ENCODE peak calls at places on chromosomes 16 and 17, in four cellular contexts. N, U, B and F are unnamed samples.
A peak's percentile ranks its signal among the peaks of the same experiment; 100 is the strongest.

GRCh38 chr17:17134952-17135340 is 71.2 kb downstream of the PLD6 start:
- DNase-seq in N (no peak), U (no peak), B (no peak), F (no peak)

GRCh38 chr17:62931101-62931500 is 34.9 kb upstream of the TANC2 start:
- DNase-seq in N (no peak), U (no peak), B (no peak), F (no peak)

GRCh38 chr17:47720754-47721533 is 12.1 kb upstream of the TBX21 start:
- DNase-seq in N (no peak), U (no peak), B (no peak), F (no peak)

GRCh38 chr17:8470447-8471047 is 34.9 kb downstream of the NDEL1 start:
- DNase-seq in N (peak; percentile 37), U (peak; percentile 89), B (no peak), F (no peak)

GRCh38 chr17:45994228-45994627 is 4.8 kb upstream of the STH start:
- DNase-seq in N (no peak), U (no peak), B (no peak), F (no peak)

GRCh38 chr17:73401911-73402310 is 90.1 kb upstream of the CDC42EP4 start:
- DNase-seq in N (no peak), U (no peak), B (no peak), F (no peak)

GRCh38 chr16:18803569-18804462 is 2.5 kb upstream of the ARL6IP1 start:
- DNase-seq in N (no peak), U (no peak), B (no peak), F (no peak)

GRCh38 chr16:20285993-20286499 is 41.3 kb downstream of the GP2 start:
- DNase-seq in N (no peak), U (no peak), B (no peak), F (no peak)

GRCh38 chr17:57406131-57406980 is 150.0 kb downstream of the MSI2 start:
- DNase-seq in N (no peak), U (no peak), B (no peak), F (no peak)

GRCh38 chr17:35214631-35215273 is 20.6 kb upstream of the SLC35G3 start:
- DNase-seq in N (no peak), U (no peak), B (no peak), F (no peak)

GRCh38 chr17:4230142-4230541 is 33.6 kb downstream of the ANKFY1 start:
- DNase-seq in N (peak; percentile 85), U (peak; percentile 94), B (no peak), F (no peak)

GRCh38 chr16:27976990-27977389 is 86.5 kb downstream of the GSG1L start:
- DNase-seq in N (no peak), U (no peak), B (no peak), F (no peak)

GRCh38 chr17:40340880-40341807 is 23.4 kb downstream of the GJD3 start:
- DNase-seq in N (peak; percentile 89), U (peak; percentile 97), B (peak; percentile 86), F (peak; percentile 67)

GRCh38 chr16:68470461-68471150 is 22.3 kb upstream of the SMPD3 start:
- DNase-seq in N (peak; percentile 32), U (no peak), B (no peak), F (no peak)

GRCh38 chr17:57566724-57567123 is 178.4 kb downstream of the CCDC182 start:
- DNase-seq in N (no peak), U (no peak), B (no peak), F (no peak)

GRCh38 chr17:49333806-49334205 is 28.2 kb downstream of the ZNF652 start:
- DNase-seq in N (no peak), U (no peak), B (no peak), F (no peak)

GRCh38 chr16:50585331-50585776 is 37.2 kb downstream of the NKD1 start:
- DNase-seq in N (peak; percentile 44), U (peak; percentile 93), B (no peak), F (no peak)

GRCh38 chr17:8175795-8176196 is 384 bp downstream of the TMEM107 start:
- DNase-seq in N (no peak), U (no peak), B (no peak), F (no peak)

DNA sequence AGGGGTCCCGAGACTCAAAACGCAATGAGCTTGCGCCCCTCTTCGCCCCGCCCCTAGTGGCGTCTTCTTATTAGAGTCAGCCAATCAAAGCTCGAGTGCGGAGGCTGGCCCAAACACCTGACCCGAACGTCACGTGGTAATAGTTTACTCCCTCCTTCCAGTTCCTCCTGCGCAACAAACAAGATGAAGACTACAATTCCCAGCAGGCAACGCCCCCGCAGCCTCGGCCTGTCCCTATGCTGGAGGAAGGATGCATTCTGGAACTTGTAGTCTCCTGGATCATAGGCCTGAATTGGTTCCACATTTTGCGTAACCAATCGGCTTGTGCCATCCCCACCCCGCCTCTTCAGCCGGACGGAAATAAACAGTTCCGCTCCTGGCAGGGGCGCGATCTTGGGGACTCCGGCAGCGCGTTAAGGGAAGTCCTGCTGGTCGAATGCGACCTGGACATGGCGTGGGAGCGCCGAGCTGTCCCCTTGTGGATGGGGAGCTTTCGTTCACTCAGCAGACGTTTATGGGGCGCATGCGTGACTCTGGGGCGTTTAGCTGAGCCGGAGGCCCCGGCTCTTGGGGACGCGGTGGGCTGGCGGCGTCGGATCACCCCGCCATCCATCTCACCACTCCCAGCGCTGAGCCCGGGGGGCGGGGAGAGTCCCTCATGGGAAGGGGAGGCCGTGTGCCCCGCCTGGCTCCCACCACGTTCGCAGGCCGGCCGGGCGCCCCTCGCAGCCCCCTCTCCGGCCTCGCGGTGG is at the start of gene WBP2:
- DNase-seq in N (peak; percentile 100), U (peak; percentile 100), B (peak; percentile 95), F (peak; percentile 96)
- TF ChIP-seq CTCF in N (no peak), U (peak; percentile 62), B (peak; percentile 67), F (no peak)

GRCh38 chr16:11625769-11626168 is 39.0 kb upstream of the LITAF start:
- DNase-seq in N (no peak), U (no peak), B (no peak), F (no peak)
- TF ChIP-seq CTCF in N (no peak), U (no peak), B (no peak), F (no peak)

GRCh38 chr16:78227855-78228254 is 128.4 kb downstream of the WWOX start:
- DNase-seq in N (no peak), U (peak; percentile 72), B (no peak), F (no peak)
- TF ChIP-seq CTCF in N (no peak), U (no peak), B (peak; percentile 62), F (no peak)

DNA sequence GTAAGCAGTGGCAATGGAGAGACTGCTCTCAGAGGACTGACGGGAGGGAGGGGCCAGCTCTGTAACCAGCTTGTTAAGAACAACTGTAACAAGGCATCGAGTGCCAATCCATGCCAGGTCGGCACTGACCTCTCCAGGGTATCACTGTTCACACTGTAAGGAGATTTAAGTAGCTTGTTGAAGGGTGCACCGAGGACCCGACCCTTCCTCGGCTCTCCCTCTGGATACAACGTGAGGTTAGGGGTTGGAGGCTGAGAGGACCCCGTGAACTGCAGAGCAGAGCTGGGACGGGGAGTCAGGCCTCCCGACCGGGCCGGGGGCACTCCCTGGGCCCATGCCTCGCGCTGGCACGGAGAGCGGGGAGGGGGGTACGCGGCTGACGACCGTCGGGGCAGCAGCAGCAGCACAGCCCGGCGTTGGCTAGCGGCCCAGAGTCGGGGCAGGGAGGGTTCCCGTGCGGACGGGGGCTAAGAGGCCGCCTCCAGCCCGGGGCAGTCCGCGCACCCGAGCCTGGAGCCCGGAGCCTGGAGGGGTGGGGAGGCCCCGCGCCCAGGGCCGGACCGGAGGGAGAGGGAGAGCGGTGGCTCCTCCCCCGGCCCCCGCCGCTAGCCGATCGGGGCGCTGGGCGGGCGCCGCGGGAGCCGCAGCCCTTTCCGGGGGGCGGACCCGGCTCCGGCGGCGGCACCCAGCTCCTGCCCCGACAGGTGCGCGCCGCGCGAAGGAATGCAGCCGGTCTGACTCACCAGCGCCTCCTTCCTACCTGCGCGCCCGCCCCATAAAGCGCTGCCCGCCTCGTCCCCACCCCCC is at the start of gene ITGB4:
- DNase-seq in N (no peak), U (no peak), B (no peak), F (no peak)
- TF ChIP-seq CTCF in N (no peak), U (no peak), B (peak; percentile 13), F (no peak)

GRCh38 chr16:30525844-30526136 is 576 bp downstream of the ZNF768 start:
- DNase-seq in N (no peak), U (no peak), B (no peak), F (no peak)

GRCh38 chr16:30527635-30528178 is 1.3 kb upstream of the ZNF768 start:
- DNase-seq in N (peak; percentile 71), U (no peak), B (no peak), F (no peak)

GRCh38 chr16:30528799-30529457 is 2.6 kb upstream of the ZNF768 start:
- DNase-seq in N (no peak), U (no peak), B (no peak), F (no peak)

GRCh38 chr16:30526137-30526822 is at the start of gene ZNF768:
- DNase-seq in N (no peak), U (no peak), B (no peak), F (no peak)

GRCh38 chr16:30526823-30527634 is 663 bp upstream of the ZNF768 start:
- DNase-seq in N (peak; percentile 98), U (peak; percentile 98), B (peak; percentile 98), F (peak; percentile 94)
- TF ChIP-seq CTCF in N (no peak), U (peak; percentile 20), B (peak; percentile 65), F (peak; percentile 8)

DNA sequence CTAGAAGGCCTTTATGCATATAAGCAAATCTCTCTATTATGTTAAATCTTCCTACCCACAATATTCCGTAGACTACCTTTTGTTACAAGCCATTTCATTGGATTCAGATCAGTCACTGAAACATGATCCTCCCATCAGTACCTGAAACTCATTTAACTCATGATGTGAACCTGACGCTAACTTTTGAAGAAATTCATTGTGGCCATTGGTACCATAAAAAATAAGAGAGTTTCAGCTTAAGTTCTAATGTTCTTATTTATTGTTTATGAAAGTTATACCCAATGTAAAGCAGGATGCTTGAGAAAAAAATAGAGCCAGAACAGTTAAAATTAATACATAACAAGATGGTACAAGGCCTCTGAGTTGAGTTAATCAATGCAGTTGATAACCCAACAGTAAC is 439.6 kb downstream of the KCNJ2 start:
- DNase-seq in N (no peak), U (no peak), B (no peak), F (no peak)
- TF ChIP-seq CTCF in N (no peak), U (no peak), B (no peak), F (no peak)

GRCh38 chr16:82031116-82032084 is 3.7 kb upstream of the HSD17B2 start:
- DNase-seq in N (no peak), U (no peak), B (no peak), F (no peak)
- TF ChIP-seq CTCF in N (no peak), U (no peak), B (peak; percentile 69), F (peak; percentile 13)